ENCODE peak calls at places on chromosome 20, in ten cellular contexts. N is activated naive CD4-positive, alpha-beta T cell; Y is activated gamma-delta T cell treated with anti-CD3 and anti-CD28 coated beads, Interleukin-2, amount 50 U/mL, for 16 hours; V is lower lobe of right lung; E is iPS-NIHi11; M is H7; L is nephron progenitor cell; Z is cardiac fibroblast; R is Panc1; B is left lobe of liver. F is an unnamed sample.

GRCh38 chr20:61683721-61684120 is 382.0 kb downstream of the TAF4 start:
- DNase-seq in N (no peak), Y (no peak), V (no peak), E (no peak), M (no peak), L (no peak), Z (no peak), R (no peak), B (no peak), F (no peak)

GRCh38 chr20:33262658-33263065 is 20.4 kb upstream of the BPIFB1 start:
- DNase-seq in N (no peak), Y (no peak), V (no peak), E (peak), M (peak), L (peak), Z (peak), R (peak), B (no peak), F (no peak)

GRCh38 chr20:31698803-31699718 is 23.6 kb downstream of the BCL2L1 start:
- DNase-seq in N (no peak), Y (no peak), V (peak), E (no peak), M (no peak), L (no peak), Z (peak), R (peak), B (no peak), F (no peak)

GRCh38 chr20:61896058-61896961 is 169.4 kb downstream of the TAF4 start:
- DNase-seq in N (no peak), Y (no peak), V (no peak), E (peak), M (peak), L (peak), Z (peak), R (peak), B (no peak), F (peak)

GRCh38 chr20:13029687-13030510 is 21.1 kb downstream of the SPTLC3 start:
- DNase-seq in N (no peak), Y (no peak), V (no peak), E (peak), M (no peak), L (no peak), Z (peak), R (peak), B (no peak), F (no peak)

GRCh38 chr20:41701596-41702350 is 83.6 kb upstream of the CHD6 start:
- DNase-seq in N (no peak), Y (no peak), V (no peak), E (peak), M (peak), L (no peak), Z (no peak), R (no peak), B (no peak), F (no peak)

GRCh38 chr20:46230811-46231282 is 77.5 kb downstream of the CDH22 start:
- DNase-seq in N (no peak), Y (no peak), V (no peak), E (peak), M (peak), L (peak), Z (peak), R (no peak), B (no peak), F (no peak)

GRCh38 chr20:58544301-58544700 is 29.1 kb upstream of the APCDD1L start:
- DNase-seq in N (no peak), Y (no peak), V (no peak), E (no peak), M (peak), L (no peak), Z (no peak), R (no peak), B (peak), F (no peak)

F was measured in D721Med.